ENCODE peak calls at places on chromosomes 11 and 22, in four cellular contexts. X, R, G and Q are unnamed samples.

GRCh38 chr11:70073881-70074371 is 4.2 kb upstream of the ANO1 start:
- DNase-seq in R (peak), G (no peak), X (peak), Q (peak)

GRCh38 chr11:134558916-134559616 is 147.0 kb upstream of the B3GAT1 start:
- DNase-seq in X (no peak), R (no peak), G (peak), Q (no peak)

GRCh38 chr11:9003573-9004309 is at the start of gene NRIP3:
- DNase-seq in G (peak), R (peak), X (peak), Q (peak)

GRCh38 chr11:21654091-21654490 is 538.8 kb upstream of the ANO5 start:
- DNase-seq in X (no peak), G (no peak), R (no peak), Q (no peak)

GRCh38 chr22:50656122-50657070 is 16.2 kb upstream of the SHANK3 start:
- DNase-seq in R (no peak), G (no peak), X (peak), Q (peak)

GRCh38 chr11:70490723-70491558 is 92.6 kb downstream of the CTTN start:
- DNase-seq in G (no peak), R (no peak), X (no peak), Q (no peak)

GRCh38 chr11:74971424-74971823 is 17.3 kb upstream of the NEU3 start:
- DNase-seq in R (no peak), G (no peak), X (no peak), Q (no peak)

GRCh38 chr11:101034076-101034475 is 95.5 kb downstream of the PGR start:
- DNase-seq in X (no peak), R (peak), G (no peak), Q (no peak)

GRCh38 chr11:45092901-45093760 is 53.3 kb upstream of the PRDM11 start:
- DNase-seq in G (no peak), X (peak), R (peak), Q (no peak)

GRCh38 chr11:34850339-34850738 is 65.8 kb downstream of the APIP start:
- DNase-seq in G (no peak), X (no peak), R (no peak), Q (no peak)

GRCh38 chr11:120696597-120696996 is 185.0 kb downstream of the GRIK4 start:
- DNase-seq in G (peak), R (peak), X (no peak), Q (no peak)
- H3K27ac ChIP-seq in G (no peak), R (no peak), X (no peak), Q (no peak)

GRCh38 chr22:42627981-42628380 is 12.4 kb downstream of the ATP5MGL start:
- DNase-seq in R (no peak), X (no peak), G (no peak), Q (no peak)

GRCh38 chr22:42624551-42625106 is 9.9 kb upstream of the POLDIP3 start:
- DNase-seq in G (no peak), X (no peak), R (no peak), Q (no peak)

GRCh38 chr22:42626431-42626830 is 11.7 kb upstream of the POLDIP3 start:
- DNase-seq in X (no peak), G (no peak), R (no peak), Q (no peak)

GRCh38 chr22:42625416-42625815 is 10.7 kb upstream of the POLDIP3 start:
- DNase-seq in G (no peak), R (no peak), X (no peak), Q (no peak)

GRCh38 chr22:42626951-42627625 is 12.4 kb upstream of the POLDIP3 start:
- DNase-seq in R (no peak), X (no peak), G (no peak), Q (no peak)
- H3K9ac ChIP-seq in R (no peak), X (no peak), G (no peak), Q (no peak)

GRCh38 chr11:102469196-102469821 is 16.7 kb upstream of the TMEM123 start:
- DNase-seq in X (peak), R (no peak), G (no peak), Q (no peak)

GRCh38 chr11:102468636-102469195 is 16.2 kb upstream of the TMEM123 start:
- DNase-seq in X (no peak), R (no peak), G (no peak), Q (peak)

GRCh38 chr11:102471474-102471873 is 18.9 kb upstream of the TMEM123 start:
- DNase-seq in X (no peak), G (no peak), R (no peak), Q (no peak)

GRCh38 chr11:102472127-102472526 is 19.6 kb upstream of the TMEM123 start:
- DNase-seq in G (no peak), R (no peak), X (no peak), Q (no peak)

GRCh38 chr11:102470257-102470656 is 17.7 kb upstream of the TMEM123 start:
- DNase-seq in X (no peak), R (no peak), G (no peak), Q (no peak)
- H4K5ac ChIP-seq in X (no peak), R (no peak), G (no peak), Q (no peak)

GRCh38 chr22:27961182-27961581 is 42.1 kb upstream of the PITPNB start:
- DNase-seq in X (no peak), R (no peak), G (no peak), Q (no peak)
- H3K27ac ChIP-seq in X (no peak), R (no peak), G (no peak), Q (no peak)